ENCODE peak calls at places on chromosomes 1 and 21, in four cellular contexts. V, H, C and R are unnamed samples.

GRCh38 chr1:94590203-94591137 is 48.9 kb upstream of the F3 start:
- DNase-seq in C (peak; percentile 23), V (no peak), H (no peak), R (no peak)

GRCh38 chr1:46171872-46172271 is 3.0 kb upstream of the TSPAN1 start:
- DNase-seq in C (no peak), H (peak; percentile 56), V (peak; percentile 78), R (peak; percentile 68)

GRCh38 chr1:93313026-93313425 is 32.7 kb upstream of the DR1 start:
- DNase-seq in V (no peak), C (no peak), H (no peak), R (no peak)

GRCh38 chr1:12338017-12338416 is 108.2 kb downstream of the VPS13D start:
- DNase-seq in C (no peak), V (no peak), H (no peak), R (no peak)

GRCh38 chr1:1041873-1042272 is 22.0 kb downstream of the AGRN start:
- DNase-seq in V (no peak), H (no peak), C (no peak), R (no peak)

GRCh38 chr1:201826830-201827229 is 2.1 kb upstream of the IPO9 start:
- DNase-seq in V (no peak), H (no peak), C (peak; percentile 25), R (no peak)

GRCh38 chr21:39066829-39067785 is 116.1 kb downstream of the PSMG1 start:
- DNase-seq in H (no peak), C (no peak), V (no peak), R (no peak)

GRCh38 chr1:202107321-202107761 is 15.4 kb upstream of the GPR37L1 start:
- DNase-seq in H (peak; percentile 79), V (peak; percentile 89), C (no peak), R (no peak)

GRCh38 chr1:99004270-99005141 is at the start of gene PLPPR5:
- DNase-seq in C (peak; percentile 18), H (no peak), V (no peak), R (no peak)

GRCh38 chr1:98557808-98558390 is 103.6 kb upstream of the SNX7 start:
- DNase-seq in H (no peak), V (no peak), C (no peak), R (no peak)

GRCh38 chr1:215394084-215394991 is 172.8 kb upstream of the KCTD3 start:
- DNase-seq in C (no peak), V (no peak), H (no peak), R (no peak)

GRCh38 chr1:57061369-57061768 is 95.6 kb upstream of the C8B start:
- DNase-seq in H (no peak), V (no peak), C (peak; percentile 2), R (peak; percentile 46)

DNA sequence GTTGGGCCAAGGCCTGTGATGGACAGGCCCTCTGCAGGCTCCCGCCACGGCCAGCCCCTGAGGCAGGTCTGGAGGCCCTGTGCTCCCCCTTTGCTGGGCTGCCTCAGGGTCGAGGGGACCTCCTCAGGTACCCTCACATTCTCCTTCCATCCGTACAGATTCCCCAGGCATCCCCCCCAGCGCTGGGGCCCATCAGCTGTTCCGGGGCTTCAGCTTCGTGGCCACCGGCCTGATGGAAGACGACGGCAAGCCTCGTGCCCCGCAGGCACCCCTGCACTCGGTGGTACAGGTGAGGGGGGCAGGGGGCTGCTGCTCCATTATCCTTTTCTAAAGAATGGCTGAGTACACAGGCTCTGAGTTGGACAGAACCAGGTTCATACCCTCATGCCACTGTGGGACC is 29.1 kb downstream of the RPS6KA1 start:
- DNase-seq in C (no peak), V (no peak), H (no peak), R (no peak)
- H3K36me3 ChIP-seq in C (no peaks in the 10 kb centered on the region), V (peaks cover 6% of the 10 kb centered on the region), H (no peaks in the 10 kb centered on the region), R (no peaks in the 10 kb centered on the region)

GRCh38 chr1:28540651-28541050 is 12.2 kb upstream of the TRNAU1AP start:
- DNase-seq in C (no peak), H (no peak), V (no peak), R (peak; percentile 18)

GRCh38 chr1:28535180-28535579 is 17.7 kb upstream of the TRNAU1AP start:
- DNase-seq in V (no peak), H (no peak), C (no peak), R (no peak)

GRCh38 chr1:28537457-28538199 is 15.3 kb upstream of the TRNAU1AP start:
- DNase-seq in V (peak; percentile 54), C (no peak), H (no peak), R (no peak)

DNA sequence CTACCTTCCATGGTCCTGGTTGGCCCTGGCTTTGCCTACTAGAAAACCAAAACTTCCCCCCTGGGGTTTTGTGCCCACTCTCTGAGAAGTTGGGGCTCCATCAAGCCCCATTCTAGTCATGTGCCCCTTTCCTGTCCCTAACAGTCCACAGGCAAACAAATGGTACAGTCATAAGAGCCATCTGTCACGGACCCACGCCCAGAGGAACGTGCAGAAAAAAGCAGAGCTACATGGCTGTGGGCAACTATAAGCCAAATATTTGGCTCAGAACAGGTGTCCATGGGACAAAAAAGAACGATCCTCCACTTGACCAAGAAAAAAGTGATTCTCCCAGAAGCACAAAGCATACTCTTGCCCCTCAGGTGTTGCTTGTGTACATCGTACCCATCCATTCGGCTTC is 14.6 kb upstream of the TRNAU1AP start:
- DNase-seq in H (no peak), V (no peak), C (no peak), R (no peak)
- TF ChIP-seq CTCF in H (no peak), V (no peak), C (no peak), R (no peak)

DNA sequence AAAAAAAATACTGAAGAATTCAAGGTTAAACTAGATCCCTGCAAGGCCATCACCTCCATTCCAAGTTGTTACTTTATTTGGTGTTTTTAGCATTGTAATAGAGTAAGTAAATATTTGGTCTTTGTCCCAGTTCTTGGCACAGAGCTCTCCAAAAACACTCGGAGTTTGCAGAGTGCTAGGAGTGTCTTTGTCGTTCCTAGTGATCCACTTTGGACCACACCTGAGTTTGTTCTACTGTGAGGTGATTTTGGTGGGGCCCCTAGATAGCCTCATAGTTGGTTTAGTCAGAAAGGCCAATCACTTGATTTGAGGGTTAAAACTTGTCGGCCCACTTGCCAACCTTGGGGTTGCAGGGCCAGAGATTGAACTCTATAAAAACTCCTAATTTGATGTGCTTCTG is 25.6 kb downstream of the SYNC start:
- DNase-seq in H (no peak), C (no peak), V (no peak), R (no peak)
- H3K36me3 ChIP-seq in H (no peaks in the 10 kb centered on the region), C (peaks cover 5% of the 10 kb centered on the region), V (peaks cover 15% of the 10 kb centered on the region), R (no peaks in the 10 kb centered on the region)

GRCh38 chr1:91404151-91405012 is at the start of gene HFM1:
- DNase-seq in H (peak; percentile 61), C (peak; percentile 70), V (peak; percentile 57), R (peak; percentile 58)

GRCh38 chr1:91402023-91402422 is 2.6 kb downstream of the HFM1 start:
- DNase-seq in V (no peak), H (no peak), C (peak; percentile 57), R (no peak)

DNA sequence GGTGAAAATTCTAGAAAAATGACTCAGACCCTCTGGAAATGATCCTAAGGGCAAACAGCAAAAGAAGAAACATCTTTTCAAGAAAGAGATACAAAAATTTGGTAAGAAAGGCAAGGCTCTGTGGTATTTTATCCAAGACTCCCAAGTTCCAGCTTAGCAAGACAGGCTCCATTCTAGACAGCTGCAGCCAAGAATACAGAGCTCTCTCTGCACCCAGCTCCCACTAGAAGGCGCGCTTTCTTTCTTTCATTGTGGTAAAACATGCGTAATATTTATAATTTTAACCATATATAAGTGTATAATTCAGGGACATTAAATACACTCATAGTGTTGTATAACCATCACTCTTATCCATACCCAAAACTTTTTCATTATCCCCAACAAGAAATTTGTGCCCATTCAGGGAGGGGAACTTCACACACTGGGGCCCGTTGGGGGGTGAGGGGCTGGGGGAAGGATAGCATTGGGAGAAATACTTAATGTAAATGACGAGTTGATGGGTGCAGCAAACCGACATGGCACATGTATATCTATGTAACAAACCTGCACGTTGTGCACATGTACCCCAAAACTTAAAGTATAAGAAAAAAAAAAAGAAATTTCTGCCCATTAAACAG is 2.2 kb upstream of the HFM1 start:
- DNase-seq in V (no peak), C (peak; percentile 27), H (no peak), R (no peak)
- TF ChIP-seq CTCF in V (no peak), C (peak; percentile 49), H (no peak), R (no peak)

GRCh38 chr1:30957560-30958222 is 49.1 kb upstream of the SDC3 start:
- DNase-seq in H (no peak), C (no peak), V (no peak), R (no peak)
- H3K36me3 ChIP-seq in H (no peaks in the 10 kb centered on the region), C (peaks cover 4% of the 10 kb centered on the region), V (peaks cover 12% of the 10 kb centered on the region), R (peaks cover 1% of the 10 kb centered on the region)

GRCh38 chr1:32178380-32179192 is 889 bp upstream of the TXLNA start:
- DNase-seq in V (no peak), H (no peak), C (no peak), R (no peak)

GRCh38 chr1:32170991-32171390 is 8.5 kb upstream of the TXLNA start:
- DNase-seq in V (no peak), H (no peak), C (no peak), R (no peak)

GRCh38 chr1:32172621-32173245 is 6.7 kb upstream of the TXLNA start:
- DNase-seq in V (no peak), H (no peak), C (no peak), R (no peak)
- TF ChIP-seq CTCF in V (no peak), H (no peak), C (no peak), R (no peak)

GRCh38 chr1:26938659-26939025 is 17.1 kb downstream of the NUDC start:
- DNase-seq in C (no peak), V (no peak), H (no peak), R (no peak)

GRCh38 chr1:26942656-26943055 is 17.6 kb downstream of the KDF1 start:
- DNase-seq in C (no peak), H (no peak), V (no peak), R (no peak)

GRCh38 chr1:26938004-26938658 is 16.6 kb downstream of the NUDC start:
- DNase-seq in H (no peak), V (no peak), C (no peak), R (no peak)

GRCh38 chr1:26945138-26945537 is 15.1 kb downstream of the KDF1 start:
- DNase-seq in C (no peak), H (no peak), V (no peak), R (no peak)

GRCh38 chr1:26941311-26941710 is 19.0 kb downstream of the KDF1 start:
- DNase-seq in C (no peak), H (no peak), V (no peak), R (no peak)
- H3K36me3 ChIP-seq in C (peaks cover 20% of the 10 kb centered on the region), H (no peaks in the 10 kb centered on the region), V (peaks cover 17% of the 10 kb centered on the region), R (peaks cover 2% of the 10 kb centered on the region)

GRCh38 chr1:180231506-180232420 is 1.7 kb downstream of the LHX4 start:
- DNase-seq in V (peak; percentile 37), H (no peak), C (peak; percentile 46), R (peak; percentile 44)
- TF ChIP-seq CTCF in V (no peak), H (no peak), C (no peak), R (no peak)